ENCODE peak calls at places on chromosomes 16 and 17, in four cellular contexts. D is HCT116, B is left lung, X is uterus. I is an unnamed sample. For H3K36me3 and H3K4me1, the result is how much of the 10 kb centered on the place peaks cover.

GRCh38 chr17:40316571-40317344 is 7.8 kb downstream of the RARA start:
- DNase-seq in B (peak), X (peak), D (peak), I (peak)

GRCh38 chr17:34865696-34866095 is 95.6 kb downstream of the CCT6B start:
- DNase-seq in B (no peak), D (no peak), X (no peak), I (no peak)

GRCh38 chr17:14304222-14304844 is 3.5 kb downstream of the HS3ST3B1 start:
- DNase-seq in B (no peak), D (no peak), X (no peak), I (no peak)

GRCh38 chr16:16997349-16997748 is 473.4 kb downstream of the XYLT1 start:
- DNase-seq in D (no peak), B (no peak), X (no peak), I (no peak)

GRCh38 chr16:76081936-76082335 is 195.3 kb upstream of the CNTNAP4 start:
- DNase-seq in X (no peak), D (no peak), B (no peak), I (no peak)

GRCh38 chr16:27204232-27204915 is 1.0 kb downstream of the KDM8 start:
- DNase-seq in X (no peak), D (peak), B (no peak), I (no peak)

GRCh38 chr16:19901164-19901563 is 16.5 kb upstream of the GPRC5B start:
- DNase-seq in X (no peak), D (no peak), B (no peak), I (no peak)

GRCh38 chr16:86740298-86740697 is 161.9 kb downstream of the FOXL1 start:
- DNase-seq in X (no peak), D (no peak), B (no peak), I (no peak)

GRCh38 chr17:64103751-64104364 is 26.1 kb downstream of the ERN1 start:
- DNase-seq in X (no peak), B (no peak), D (peak), I (no peak)

GRCh38 chr16:27531186-27531585 is 18.5 kb downstream of the GTF3C1 start:
- DNase-seq in B (no peak), D (no peak), X (no peak), I (no peak)

GRCh38 chr16:46903255-46903905 is 19.2 kb downstream of the GPT2 start:
- DNase-seq in B (no peak), X (no peak), D (no peak), I (no peak)

GRCh38 chr17:28131592-28131991 is 89.1 kb downstream of the NLK start:
- DNase-seq in D (no peak), B (no peak), X (no peak), I (peak)

GRCh38 chr17:75909812-75910274 is 5.2 kb upstream of the MRPL38 start:
- DNase-seq in D (no peak), X (peak), B (peak), I (peak)

GRCh38 chr17:13671771-13672170 is 70.0 kb upstream of the HS3ST3A1 start:
- DNase-seq in D (no peak), X (no peak), B (no peak), I (no peak)

GRCh38 chr16:11232852-11233726 is 22.9 kb downstream of the SOCS1 start:
- DNase-seq in D (no peak), X (no peak), B (peak), I (no peak)

GRCh38 chr17:48547839-48548686 is 3.2 kb upstream of the HOXB2 start:
- DNase-seq in X (no peak), B (no peak), D (no peak), I (no peak)

GRCh38 chr17:67834634-67835033 is 9.3 kb downstream of the BPTF start:
- DNase-seq in D (no peak), B (no peak), X (no peak), I (no peak)

GRCh38 chr17:27975146-27976011 is 67.1 kb upstream of the NLK start:
- DNase-seq in D (no peak), B (no peak), X (no peak), I (no peak)

GRCh38 chr17:76736349-76737081 is 616 bp downstream of the SRSF2 start:
- DNase-seq in X (peak), B (peak), D (no peak), I (peak)

GRCh38 chr17:28327031-28327607 is 8.1 kb downstream of the TMEM97 start:
- DNase-seq in B (no peak), D (no peak), X (no peak), I (peak)

GRCh38 chr16:81451753-81452680 is 7.4 kb downstream of the CMIP start:
- DNase-seq in X (no peak), B (no peak), D (no peak), I (no peak)

GRCh38 chr17:17439971-17440843 is 36.6 kb upstream of the MED9 start:
- DNase-seq in X (no peak), B (peak), D (peak), I (peak)

GRCh38 chr17:29368926-29369325 is 21.2 kb upstream of the TAOK1 start:
- DNase-seq in D (no peak), X (no peak), B (no peak), I (no peak)

GRCh38 chr17:74695629-74696028 is 17.1 kb downstream of the CD300LF start:
- DNase-seq in B (no peak), X (no peak), D (no peak), I (no peak)

GRCh38 chr16:3281222-3281621 is 2.1 kb upstream of the ZNF263 start:
- DNase-seq in B (no peak), D (no peak), X (no peak), I (no peak)

GRCh38 chr16:3282103-3282746 is 1.1 kb upstream of the ZNF263 start:
- DNase-seq in B (no peak), D (no peak), X (no peak), I (peak)

GRCh38 chr16:3283525-3284447 is 495 bp downstream of the ZNF263 start:
- DNase-seq in B (no peak), X (no peak), D (no peak), I (no peak)

GRCh38 chr16:3282747-3283524 is at the start of gene ZNF263:
- DNase-seq in B (peak), X (peak), D (peak), I (peak)

DNA sequence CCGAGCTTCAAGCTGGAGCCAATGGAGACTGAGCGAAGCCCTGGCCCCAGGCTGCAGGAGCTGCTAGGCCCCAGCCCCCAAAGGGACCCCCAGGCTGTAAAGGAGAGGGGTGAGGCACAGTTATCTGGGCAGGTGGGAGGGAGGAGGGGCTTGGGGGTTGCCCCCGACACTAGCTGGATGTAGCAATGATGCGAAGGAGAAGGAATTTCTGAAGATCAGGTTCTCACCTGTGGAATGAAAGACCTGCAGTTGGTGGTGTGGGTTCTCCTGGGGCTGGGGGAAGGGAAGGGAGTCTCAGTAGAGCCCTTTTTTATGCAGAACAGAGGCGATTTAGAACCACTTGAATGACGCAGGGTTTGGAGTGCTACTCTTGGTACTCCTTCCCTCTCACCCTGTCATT is 1.8 kb downstream of the ZNF263 start:
- DNase-seq in D (no peak), B (no peak), X (no peak), I (no peak)
- H3K36me3 ChIP-seq in D (under half), B (half or more), X (under half), I (half or more)

DNA sequence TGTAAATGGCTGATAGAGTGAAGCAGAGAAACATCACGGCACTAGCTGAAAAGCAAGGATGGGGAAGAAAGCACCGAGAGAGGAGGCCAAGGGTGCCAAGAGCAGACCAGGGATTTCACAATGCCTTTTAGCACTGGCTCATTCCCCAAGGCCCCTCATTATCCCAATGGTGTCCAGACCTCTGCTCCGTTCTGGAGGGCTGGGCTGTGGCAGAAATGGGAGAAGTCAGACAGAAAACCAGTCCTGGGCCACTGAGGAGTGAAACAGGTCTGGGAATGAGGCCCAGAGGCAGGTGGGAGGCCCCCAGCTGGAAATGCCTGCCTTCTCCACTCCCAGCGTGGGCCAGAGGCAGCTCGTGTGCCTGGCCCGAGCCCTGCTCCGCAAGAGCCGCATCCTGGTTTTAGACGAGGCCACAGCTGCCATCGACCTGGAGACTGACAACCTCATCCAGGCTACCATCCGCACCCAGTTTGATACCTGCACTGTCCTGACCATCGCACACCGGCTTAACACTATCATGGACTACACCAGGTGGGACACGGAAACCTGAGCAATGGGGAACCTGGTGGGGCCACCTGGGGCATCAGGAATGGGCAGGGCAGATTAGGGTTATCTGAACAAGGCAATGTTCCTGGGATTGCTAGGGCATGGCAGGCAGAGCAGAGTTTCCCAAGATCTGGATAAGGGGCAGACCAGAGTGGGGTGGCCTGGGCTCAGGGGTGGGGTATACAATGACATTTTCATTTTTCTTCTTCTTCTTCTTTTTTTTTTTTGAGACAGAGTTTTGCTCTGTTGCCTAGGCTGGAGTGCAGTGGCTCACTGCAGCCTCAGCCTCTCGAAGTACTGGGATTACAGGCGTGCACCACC is 20.3 kb downstream of the ANKRD40 start:
- DNase-seq in B (no peak), D (no peak), X (peak), I (no peak)
- H3K4me1 ChIP-seq in B (under half), D (half or more), X (under half), I (under half)

GRCh38 chr17:16026895-16027294 is 27.3 kb downstream of the TTC19 start:
- DNase-seq in X (no peak), D (no peak), B (no peak), I (no peak)
- H3K36me3 ChIP-seq in X (under half), D (under half), B (half or more), I (half or more)

GRCh38 chr17:56021681-56022205 is 131.5 kb upstream of the ANKFN1 start:
- DNase-seq in D (no peak), B (no peak), X (no peak), I (peak)

GRCh38 chr17:56018202-56018601 is 135.1 kb upstream of the ANKFN1 start:
- DNase-seq in B (no peak), X (no peak), D (no peak), I (no peak)

GRCh38 chr17:56023851-56024250 is 129.4 kb upstream of the ANKFN1 start:
- DNase-seq in B (no peak), D (no peak), X (no peak), I (no peak)

GRCh38 chr17:56020369-56020768 is 132.9 kb upstream of the ANKFN1 start:
- DNase-seq in X (no peak), D (no peak), B (no peak), I (no peak)
- H3K4me1 ChIP-seq in X (under half), D (under half), B (under half), I (under half)

GRCh38 chr16:70663524-70664324 is 17.4 kb downstream of the IL34 start:
- DNase-seq in D (no peak), B (no peak), X (no peak), I (no peak)

GRCh38 chr16:70664325-70665112 is 18.2 kb downstream of the IL34 start:
- DNase-seq in B (peak), D (no peak), X (no peak), I (no peak)

GRCh38 chr16:70662991-70663523 is 16.7 kb downstream of the IL34 start:
- DNase-seq in D (no peak), B (peak), X (no peak), I (no peak)

GRCh38 chr16:70665113-70665694 is 18.8 kb downstream of the IL34 start:
- DNase-seq in X (peak), B (peak), D (no peak), I (no peak)

GRCh38 chr16:70665806-70666735 is 19.7 kb downstream of the IL34 start:
- DNase-seq in X (peak), B (peak), D (no peak), I (no peak)
- H3K36me3 ChIP-seq in X (under half), B (half or more), D (under half), I (half or more)

GRCh38 chr16:68662035-68662434 is 16.9 kb downstream of the CDH3 start:
- DNase-seq in B (no peak), D (no peak), X (no peak), I (no peak)
- H3K4me1 ChIP-seq in B (under half), D (half or more), X (under half), I (under half)

GRCh38 chr16:88531931-88532433 is 38.2 kb upstream of the ZC3H18 start:
- DNase-seq in B (peak), X (no peak), D (no peak), I (no peak)
- H3K36me3 ChIP-seq in B (under half), X (under half), D (under half), I (under half)

GRCh38 chr17:41666708-41667279 is 21.9 kb upstream of the EIF1 start:
- DNase-seq in B (peak), X (peak), D (peak), I (peak)

GRCh38 chr17:41664587-41665565 is 23.8 kb upstream of the EIF1 start:
- DNase-seq in X (no peak), D (no peak), B (no peak), I (no peak)

GRCh38 chr17:41666336-41666680 is 22.4 kb upstream of the EIF1 start:
- DNase-seq in X (no peak), B (no peak), D (no peak), I (no peak)

GRCh38 chr17:41665566-41666335 is 22.9 kb upstream of the EIF1 start:
- DNase-seq in D (peak), B (peak), X (peak), I (peak)

GRCh38 chr17:41667280-41668008 is 21.2 kb upstream of the EIF1 start:
- DNase-seq in B (no peak), D (no peak), X (no peak), I (no peak)
- H3K4me1 ChIP-seq in B (under half), D (under half), X (under half), I (under half)

GRCh38 chr17:42313773-42314566 is 25.7 kb downstream of the STAT5A start:
- DNase-seq in B (no peak), X (no peak), D (no peak), I (no peak)
- H3K36me3 ChIP-seq in B (half or more), X (under half), D (under half), I (half or more)

I was measured in SJSA1.